ENCODE peak calls at places on chromosomes 11 and 22, in ten cellular contexts. Q, K, O, S, Y, X, T, W, H and J are unnamed samples. For H3K36me3, the result is how much of the 10 kb centered on the place peaks cover.

GRCh38 chr11:76257040-76257730 is 50.9 kb upstream of the WNT11 start:
- DNase-seq in K (no peak), Y (no peak), Q (no peak), X (peak), H (no peak), O (no peak), S (no peak), W (no peak), T (no peak), J (no peak)

GRCh38 chr11:128471138-128471661 is 116.2 kb downstream of the ETS1 start:
- DNase-seq in K (no peak), S (no peak), Q (no peak), Y (no peak), W (no peak), T (no peak), X (peak), O (no peak), H (no peak), J (no peak)

GRCh38 chr22:33983558-33983957 is 63.3 kb upstream of the LARGE1 start:
- DNase-seq in H (no peak), O (no peak), X (no peak), Q (no peak), K (no peak), S (no peak), T (no peak), Y (no peak), W (no peak), J (no peak)

GRCh38 chr11:3824714-3825472 is 15.9 kb downstream of the RHOG start:
- DNase-seq in X (no peak), W (peak), H (no peak), K (no peak), T (peak), Y (peak), O (peak), Q (peak), S (no peak), J (no peak)

GRCh38 chr11:11780843-11781242 is 60.9 kb upstream of the USP47 start:
- DNase-seq in H (no peak), W (no peak), X (no peak), Y (no peak), O (no peak), T (no peak), S (no peak), Q (no peak), K (no peak), J (no peak)

GRCh38 chr11:65279713-65280459 is 18.1 kb downstream of the POLA2 start:
- DNase-seq in X (no peak), Y (no peak), W (no peak), Q (no peak), S (no peak), O (no peak), T (no peak), K (peak), H (peak), J (peak)

GRCh38 chr11:111674941-111675340 is 72.7 kb downstream of the SIK2 start:
- DNase-seq in X (no peak), T (no peak), K (peak), H (no peak), Q (no peak), O (no peak), W (no peak), S (no peak), Y (no peak), J (no peak)

GRCh38 chr11:82980292-82980691 is 78.8 kb downstream of the DDIAS start:
- DNase-seq in K (peak), O (no peak), S (no peak), W (no peak), X (no peak), H (no peak), Y (no peak), Q (no peak), T (no peak), J (peak)

GRCh38 chr22:30008401-30008800 is 71.9 kb upstream of the HORMAD2 start:
- DNase-seq in Q (no peak), Y (no peak), S (no peak), T (no peak), W (no peak), K (no peak), X (no peak), H (no peak), O (no peak), J (no peak)

GRCh38 chr11:124301482-124301881 is 12.3 kb downstream of the OR8D1 start:
- DNase-seq in Q (no peak), H (no peak), S (no peak), K (peak), W (no peak), O (no peak), X (no peak), Y (no peak), T (no peak), J (no peak)

GRCh38 chr11:19595840-19596751 is 116.5 kb upstream of the NAV2 start:
- DNase-seq in O (peak), Q (peak), W (no peak), X (peak), Y (peak), K (peak), H (peak), T (peak), S (no peak), J (peak)

GRCh38 chr11:114256898-114257286 is 39.3 kb upstream of the NNMT start:
- DNase-seq in Q (no peak), S (peak), O (no peak), H (no peak), X (no peak), T (no peak), K (no peak), Y (no peak), W (no peak), J (no peak)

GRCh38 chr11:26741036-26741435 is 19.2 kb upstream of the SLC5A12 start:
- DNase-seq in Q (no peak), T (no peak), Y (no peak), H (no peak), X (no peak), W (no peak), S (no peak), O (no peak), K (no peak), J (no peak)

GRCh38 chr11:18710545-18710944 is 12.0 kb downstream of the TMEM86A start:
- DNase-seq in Q (no peak), X (no peak), T (no peak), Y (no peak), W (no peak), O (no peak), K (no peak), S (peak), H (no peak), J (no peak)

GRCh38 chr11:3037041-3037944 is 19.9 kb downstream of the CARS1 start:
- DNase-seq in W (peak), Q (peak), X (peak), Y (peak), S (peak), K (peak), O (peak), H (peak), T (peak), J (no peak)

GRCh38 chr11:12918667-12919066 is 90.4 kb upstream of the RASSF10 start:
- DNase-seq in S (no peak), O (no peak), X (no peak), W (no peak), Q (no peak), T (no peak), Y (no peak), H (no peak), K (no peak), J (no peak)

GRCh38 chr11:61071208-61071681 is 31.0 kb upstream of the CD5 start:
- DNase-seq in W (no peak), H (no peak), Q (no peak), T (no peak), K (no peak), Y (no peak), X (no peak), S (no peak), O (no peak), J (no peak)

GRCh38 chr11:65316979-65317786 is 2.5 kb downstream of the CDC42EP2 start:
- DNase-seq in Q (peak), K (peak), Y (peak), W (peak), S (peak), H (peak), O (peak), T (peak), X (peak), J (no peak)

GRCh38 chr11:72306186-72306585 is 62.2 kb upstream of the PHOX2A start:
- DNase-seq in T (no peak), W (no peak), S (no peak), H (no peak), O (no peak), K (peak), X (no peak), Q (no peak), Y (no peak), J (no peak)

GRCh38 chr22:20107951-20108756 is 7.8 kb upstream of the RANBP1 start:
- DNase-seq in W (no peak), X (peak), Q (no peak), H (no peak), Y (no peak), T (peak), O (peak), K (no peak), S (no peak), J (no peak)

GRCh38 chr11:64720640-64721358 is 2.2 kb downstream of the NRXN2 start:
- DNase-seq in S (peak), W (no peak), H (no peak), K (no peak), Q (no peak), T (no peak), O (no peak), X (no peak), Y (no peak), J (no peak)

GRCh38 chr11:85725510-85726258 is 39.7 kb upstream of the CCDC89 start:
- DNase-seq in Q (no peak), T (no peak), Y (no peak), H (no peak), O (no peak), W (no peak), S (no peak), K (peak), X (no peak), J (peak)

GRCh38 chr11:90453525-90453924 is 230.7 kb upstream of the CHORDC1 start:
- DNase-seq in K (no peak), S (no peak), O (no peak), W (peak), T (no peak), Y (no peak), Q (no peak), H (no peak), X (no peak), J (no peak)

GRCh38 chr11:62108971-62109391 is 14.8 kb upstream of the INCENP start:
- DNase-seq in T (no peak), X (no peak), H (no peak), W (no peak), Q (no peak), S (no peak), K (peak), O (no peak), Y (no peak), J (no peak)

GRCh38 chr11:133950874-133951483 is 5.8 kb downstream of the IGSF9B start:
- DNase-seq in T (peak), S (peak), Y (peak), H (no peak), K (no peak), Q (peak), X (no peak), O (peak), W (peak), J (no peak)

GRCh38 chr22:36772451-36772850 is 3.5 kb downstream of the IFT27 start:
- DNase-seq in O (no peak), Q (no peak), H (no peak), K (no peak), Y (no peak), W (no peak), S (no peak), X (no peak), T (no peak), J (no peak)

GRCh38 chr22:17601031-17601430 is 27.5 kb downstream of the ATP6V1E1 start:
- DNase-seq in T (no peak), S (no peak), O (no peak), H (no peak), X (peak), K (no peak), Y (no peak), Q (no peak), W (no peak), J (no peak)

GRCh38 chr11:27640954-27641353 is 59.3 kb downstream of the BDNF start:
- DNase-seq in H (no peak), Q (no peak), K (no peak), O (no peak), Y (peak), T (no peak), X (no peak), S (no peak), W (no peak), J (no peak)

GRCh38 chr22:20009582-20010306 is 6.9 kb downstream of the ARVCF start:
- DNase-seq in K (no peak), X (peak), T (no peak), W (no peak), S (no peak), Y (no peak), H (no peak), Q (no peak), O (no peak), J (no peak)

GRCh38 chr11:43898574-43898973 is 17.9 kb downstream of the ALKBH3 start:
- DNase-seq in O (no peak), W (no peak), Q (no peak), S (no peak), X (no peak), Y (no peak), H (no peak), T (no peak), K (no peak), J (no peak)

GRCh38 chr11:128904303-128904871 is 13.2 kb downstream of the KCNJ5 start:
- DNase-seq in S (no peak), X (peak), T (no peak), H (no peak), Q (no peak), K (no peak), Y (no peak), O (no peak), W (peak), J (no peak)

GRCh38 chr11:27557223-27557622 is 50.7 kb upstream of the LIN7C start:
- DNase-seq in K (peak), T (no peak), H (no peak), O (no peak), Q (no peak), W (no peak), X (no peak), Y (no peak), S (no peak), J (no peak)

GRCh38 chr22:42947211-42947990 is 67.5 kb downstream of the PACSIN2 start:
- DNase-seq in K (peak), X (peak), Y (peak), O (peak), W (no peak), H (peak), S (no peak), T (peak), Q (no peak), J (no peak)

GRCh38 chr11:1567052-1567720 is 4.9 kb downstream of the DUSP8 start:
- DNase-seq in S (no peak), Y (no peak), X (peak), O (no peak), W (no peak), T (no peak), K (no peak), H (no peak), Q (no peak), J (no peak)

GRCh38 chr11:123479048-123479837 is 49.2 kb downstream of the GRAMD1B start:
- DNase-seq in T (no peak), S (no peak), Q (no peak), X (no peak), Y (no peak), W (no peak), O (no peak), H (no peak), K (no peak), J (no peak)

GRCh38 chr22:28186641-28187040 is 267.6 kb upstream of the PITPNB start:
- DNase-seq in O (no peak), Q (no peak), X (no peak), W (no peak), Y (no peak), H (no peak), S (no peak), T (no peak), K (no peak), J (no peak)

GRCh38 chr11:65903068-65903481 is 2.9 kb upstream of the FOSL1 start:
- DNase-seq in X (no peak), Q (no peak), K (peak), Y (no peak), O (no peak), H (no peak), T (no peak), S (no peak), W (peak), J (peak)

GRCh38 chr22:25051983-25052710 is 99.6 kb downstream of the KIAA1671 start:
- DNase-seq in Q (no peak), Y (peak), W (no peak), O (peak), H (peak), S (no peak), T (peak), K (no peak), X (no peak), J (no peak)

DNA sequence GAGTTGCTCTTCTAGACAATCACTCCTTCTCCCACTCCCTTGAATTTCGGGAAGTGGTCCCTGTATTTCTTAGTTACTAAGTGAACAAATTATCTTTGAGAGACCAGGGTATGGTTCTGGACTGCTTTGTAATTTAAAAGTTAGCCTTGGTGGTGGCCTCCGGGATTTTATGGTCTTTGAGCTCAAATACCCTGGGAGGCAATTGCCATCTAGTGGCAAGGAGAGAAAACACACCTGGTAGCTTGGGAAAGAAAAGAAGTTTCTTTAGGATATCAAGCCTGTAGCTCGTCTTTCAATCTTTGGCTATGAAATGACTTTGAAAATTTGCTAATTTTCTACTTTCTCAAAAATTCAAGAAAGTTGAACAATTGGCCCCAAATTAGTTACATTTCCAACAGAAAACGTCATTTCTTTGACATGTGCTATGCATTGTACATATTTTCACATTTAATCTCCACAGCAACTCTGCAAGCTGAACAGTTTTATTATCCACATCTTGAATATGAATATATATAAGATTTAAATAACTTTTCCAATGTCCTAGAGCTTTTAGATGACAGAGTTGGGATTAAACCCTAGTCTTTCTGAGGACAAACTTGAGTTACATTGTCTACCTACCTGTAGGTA is 39.1 kb downstream of the MMP27 start:
- DNase-seq in T (no peak), W (peak), X (no peak), K (peak), S (no peak), H (peak), O (no peak), Q (no peak), Y (no peak), J (no peak)
- TF ChIP-seq CTCF in T (peak), W (peak), X (peak), K (peak), S (no peak), H (peak), O (peak), Q (peak), Y (peak), J (peak)

DNA sequence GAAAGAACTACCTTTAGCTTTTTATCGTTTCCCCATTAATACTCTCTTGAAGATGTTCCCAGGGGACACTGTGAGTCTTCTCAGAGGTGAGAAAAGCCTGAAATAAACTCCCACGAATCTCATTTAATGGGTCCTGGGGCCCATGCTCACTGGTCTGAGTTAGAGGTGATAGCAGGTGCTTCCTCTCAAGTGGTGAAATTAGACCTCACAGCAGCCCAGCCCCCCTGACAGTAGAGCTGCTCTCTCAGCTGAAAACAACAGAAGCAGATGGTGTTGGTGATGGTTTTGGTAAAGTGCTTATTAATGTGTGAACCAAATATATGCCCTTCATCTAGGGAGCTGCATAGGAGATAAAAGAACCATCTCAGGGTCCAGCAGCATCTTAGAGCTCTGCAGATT is 76.8 kb upstream of the VPREB1 start:
- DNase-seq in X (no peak), Q (no peak), W (no peak), O (no peak), S (no peak), T (no peak), H (no peak), K (no peak), Y (no peak), J (no peak)
- H3K4me3 ChIP-seq in X (peak), Q (no peak), W (no peak), O (no peak), S (no peak), T (no peak), H (no peak), K (no peak), Y (no peak), J (no peak)

GRCh38 chr11:68041617-68042218 is 2.9 kb downstream of the TCIRG1 start:
- DNase-seq in S (no peak), O (no peak), W (no peak), X (no peak), T (no peak), K (no peak), Y (peak), H (peak), Q (no peak), J (no peak)
- H3K36me3 ChIP-seq in S (under half), O (under half), W (under half), X (under half), T (under half), K (under half), Y (under half), H (half or more), Q (half or more), J (under half)

GRCh38 chr11:10076458-10077141 is 217.4 kb downstream of the SBF2 start:
- DNase-seq in X (no peak), K (peak), S (peak), H (peak), T (peak), Y (peak), O (peak), W (peak), Q (peak), J (no peak)
- TF ChIP-seq CTCF in X (peak), K (peak), S (no peak), H (peak), T (peak), Y (peak), O (peak), W (peak), Q (peak), J (peak)

GRCh38 chr11:93524173-93524536 is 19.0 kb downstream of the SMCO4 start:
- DNase-seq in T (no peak), W (no peak), K (no peak), Y (no peak), S (no peak), Q (no peak), O (no peak), X (no peak), H (no peak), J (no peak)
- H3K4me3 ChIP-seq in T (peak), W (no peak), K (no peak), Y (no peak), S (no peak), Q (no peak), O (no peak), X (no peak), H (no peak), J (no peak)